ENCODE peak calls at places on chromosomes 4 and X, in nine cellular contexts. O is mucosa of descending colon; B is fibroblast of lung; M is left ventricle myocardium inferior; E is NCI-H2171 treated with DMSO at 0.1 percent for 48 hours; U is Right ventricle myocardium superior; G is GM13977; J is astrocyte; K is CD8-positive, alpha-beta T cell. X is an unnamed sample.

GRCh38 chr4:119105605-119106004 is 30.0 kb upstream of the MYOZ2 start:
- DNase-seq in O (no peak), B (peak), M (no peak), E (no peak), U (no peak), G (no peak), J (no peak), K (no peak), X (no peak)

GRCh38 chr4:183601381-183601780 is 57.6 kb downstream of the RWDD4 start:
- DNase-seq in O (no peak), B (no peak), M (no peak), E (peak), U (no peak), G (no peak), J (no peak), K (no peak), X (no peak)

GRCh38 chr4:176971576-176972105 is 178.9 kb upstream of the VEGFC start:
- DNase-seq in O (no peak), B (no peak), M (no peak), E (no peak), U (no peak), G (no peak), J (no peak), K (no peak), X (no peak)

GRCh38 chr4:161714022-161714751 is 449.6 kb downstream of the FSTL5 start:
- DNase-seq in O (no peak), B (peak), M (no peak), E (peak), U (no peak), G (no peak), J (peak), K (no peak), X (no peak)

GRCh38 chr4:152943673-152944072 is 7.5 kb downstream of the FHDC1 start:
- DNase-seq in O (no peak), B (no peak), M (no peak), E (no peak), U (no peak), G (no peak), J (peak), K (no peak), X (no peak)

GRCh38 chr4:133154725-133155124 is 5.6 kb downstream of the PCDH10 start:
- DNase-seq in O (no peak), B (peak), M (no peak), E (no peak), U (no peak), G (peak), J (peak), K (no peak), X (no peak)

GRCh38 chr4:27048350-27049100 is 187.9 kb downstream of the STIM2 start:
- DNase-seq in O (no peak), B (peak), M (no peak), E (peak), U (no peak), G (peak), J (peak), K (no peak), X (no peak)

GRCh38 chr4:54359919-54360650 is 131.0 kb downstream of the PDGFRA start:
- DNase-seq in O (no peak), B (no peak), M (no peak), E (no peak), U (no peak), G (no peak), J (no peak), K (no peak), X (no peak)

GRCh38 chrX:119655125-119655524 is 37.8 kb downstream of the SEPTIN6 start:
- DNase-seq in O (no peak), B (peak), M (peak), E (no peak), U (no peak), G (no peak), J (peak), K (peak), X (no peak)

GRCh38 chr4:141543176-141543575 is 93.2 kb upstream of the IL15 start:
- DNase-seq in O (no peak), B (no peak), M (no peak), E (no peak), U (no peak), G (no peak), J (no peak), K (no peak), X (no peak)

GRCh38 chrX:623599-624323 is 6.8 kb upstream of the SHOX start:
- DNase-seq in O (no peak), B (peak), M (no peak), E (no peak), U (no peak), G (no peak), J (no peak), K (no peak), X (no peak)

GRCh38 chrX:104316739-104317138 is 62.0 kb upstream of the ESX1 start:
- DNase-seq in O (no peak), B (no peak), M (no peak), E (no peak), U (no peak), G (no peak), J (no peak), K (no peak), X (no peak)

GRCh38 chr4:6840062-6840976 is 57.8 kb downstream of the KIAA0232 start:
- DNase-seq in O (no peak), B (peak), M (no peak), E (no peak), U (peak), G (no peak), J (peak), K (no peak), X (no peak)

GRCh38 chrX:132173647-132174046 is 45.6 kb downstream of the RAP2C start:
- DNase-seq in O (no peak), B (no peak), M (no peak), E (no peak), U (no peak), G (no peak), J (no peak), K (no peak), X (no peak)

GRCh38 chrX:48903290-48903689 is 5.6 kb downstream of the PQBP1 start:
- DNase-seq in O (no peak), B (no peak), M (no peak), E (no peak), U (no peak), G (no peak), J (no peak), K (no peak), X (no peak)

GRCh38 chrX:3815896-3816664 is 102.6 kb upstream of the PRKX start:
- DNase-seq in O (peak), B (peak), M (peak), E (peak), U (peak), G (peak), J (peak), K (peak), X (peak)

GRCh38 chr4:122889726-122890125 is 32.7 kb downstream of the NUDT6 start:
- DNase-seq in O (peak), B (no peak), M (no peak), E (no peak), U (no peak), G (no peak), J (no peak), K (no peak), X (no peak)

GRCh38 chrX:19740744-19741143 is 146.7 kb downstream of the SH3KBP1 start:
- DNase-seq in O (no peak), B (no peak), M (no peak), E (no peak), U (no peak), G (no peak), J (no peak), K (no peak), X (no peak)

GRCh38 chr4:8364141-8364540 is 76.4 kb downstream of the ACOX3 start:
- DNase-seq in O (no peak), B (no peak), M (no peak), E (no peak), U (no peak), G (no peak), J (no peak), K (no peak), X (no peak)

GRCh38 chr4:98617358-98618047 is 40.9 kb downstream of the TSPAN5 start:
- DNase-seq in O (no peak), B (no peak), M (no peak), E (no peak), U (no peak), G (no peak), J (no peak), K (no peak), X (no peak)

GRCh38 chr4:13907255-13907751 is 279.8 kb upstream of the BOD1L1 start:
- DNase-seq in O (no peak), B (peak), M (no peak), E (no peak), U (no peak), G (no peak), J (peak), K (no peak), X (no peak)

GRCh38 chr4:56630876-56631666 is 50.0 kb downstream of the HOPX start:
- DNase-seq in O (no peak), B (peak), M (no peak), E (no peak), U (no peak), G (no peak), J (peak), K (no peak), X (no peak)

GRCh38 chr4:169188204-169188603 is 82.6 kb downstream of the SH3RF1 start:
- DNase-seq in O (no peak), B (no peak), M (no peak), E (no peak), U (no peak), G (no peak), J (no peak), K (no peak), X (no peak)

GRCh38 chr4:140673729-140674128 is 82.5 kb downstream of the TBC1D9 start:
- DNase-seq in O (no peak), B (peak), M (no peak), E (peak), U (no peak), G (no peak), J (peak), K (no peak), X (no peak)

GRCh38 chr4:12579172-12579571 is 905.0 kb downstream of the RAB28 start:
- DNase-seq in O (no peak), B (peak), M (no peak), E (no peak), U (no peak), G (no peak), J (no peak), K (no peak), X (no peak)

GRCh38 chr4:109462802-109463201 is 29.2 kb downstream of the SEC24B start:
- DNase-seq in O (no peak), B (no peak), M (no peak), E (no peak), U (no peak), G (no peak), J (no peak), K (no peak), X (no peak)

GRCh38 chr4:88672987-88673386 is 24.6 kb downstream of the NAP1L5 start:
- DNase-seq in O (peak), B (peak), M (no peak), E (no peak), U (no peak), G (peak), J (no peak), K (peak), X (no peak)

GRCh38 chrX:85922821-85923220 is 124.5 kb downstream of the CHM start:
- DNase-seq in O (no peak), B (peak), M (no peak), E (no peak), U (no peak), G (no peak), J (peak), K (no peak), X (no peak)

GRCh38 chr4:151797131-151797530 is 36.3 kb upstream of the GATB start:
- DNase-seq in O (peak), B (peak), M (no peak), E (no peak), U (no peak), G (no peak), J (no peak), K (no peak), X (no peak)

GRCh38 chr4:52968696-52969095 is 106.6 kb downstream of the RASL11B start:
- DNase-seq in O (no peak), B (no peak), M (no peak), E (peak), U (no peak), G (no peak), J (no peak), K (no peak), X (no peak)

X was measured in lower lobe of right lung.